ENCODE peak calls at places on chromosomes 13 and 19, in five cellular contexts. P, O, L, V and I are unnamed samples.

GRCh38 chr19:9967326-9967725 is 31.0 kb upstream of the OLFM2 start:
- DNase-seq in P (no peak), O (no peak), L (no peak), V (no peak), I (no peak)

GRCh38 chr19:49488863-49489537 is 1.6 kb downstream of the RPL13A start:
- DNase-seq in P (no peak), O (no peak), L (no peak), V (no peak), I (no peak)

GRCh38 chr13:101919541-101920306 is 467.2 kb downstream of the ITGBL1 start:
- DNase-seq in P (peak), O (peak), L (peak), V (no peak), I (no peak)

GRCh38 chr19:33390908-33391630 is 17.6 kb downstream of the CEBPG start:
- DNase-seq in P (no peak), O (no peak), L (no peak), V (no peak), I (peak)

GRCh38 chr13:33169273-33169980 is 116.1 kb downstream of the STARD13 start:
- DNase-seq in P (no peak), O (no peak), L (no peak), V (no peak), I (no peak)

GRCh38 chr13:81058916-81059290 is 718.0 kb upstream of the SPRY2 start:
- DNase-seq in P (no peak), O (no peak), L (no peak), V (no peak), I (no peak)

GRCh38 chr13:40200273-40200978 is 466.0 kb downstream of the FOXO1 start:
- DNase-seq in P (no peak), O (no peak), L (no peak), V (no peak), I (no peak)

GRCh38 chr13:65095697-65096096 is 2134.4 kb downstream of the PCDH9 start:
- DNase-seq in P (no peak), O (no peak), L (no peak), V (no peak), I (no peak)

GRCh38 chr13:33745370-33746324 is 72.3 kb upstream of the RFC3 start:
- DNase-seq in P (no peak), O (no peak), L (no peak), V (no peak), I (no peak)

DNA sequence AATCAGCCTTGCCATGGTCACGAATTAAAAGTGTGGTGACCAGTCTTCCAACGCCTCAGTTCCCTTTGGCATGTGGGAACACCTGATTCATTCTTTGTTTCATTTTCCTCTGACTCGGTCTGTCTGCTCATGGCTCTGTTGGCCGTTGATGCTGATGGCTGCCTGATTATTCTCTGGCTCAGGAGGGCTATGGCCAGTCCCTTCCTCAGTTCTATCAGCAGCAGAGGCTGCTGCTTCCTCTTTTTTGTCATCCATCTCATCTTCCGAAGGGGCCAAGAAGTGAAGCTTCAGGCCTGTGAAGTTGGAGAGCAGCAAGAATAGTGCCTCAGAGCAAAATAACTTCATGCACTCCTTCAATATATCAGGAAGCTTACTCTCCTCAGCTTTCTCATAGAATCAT is 9.5 kb upstream of the MLNR start:
- DNase-seq in P (no peak), O (no peak), L (no peak), V (no peak), I (no peak)
- TF ChIP-seq CTCF in P (no peak), O (no peak), L (no peak), V (no peak), I (no peak)

GRCh38 chr13:29564828-29565227 is 30.7 kb downstream of the SLC7A1 start:
- DNase-seq in P (no peak), O (no peak), L (no peak), V (no peak), I (no peak)
- TF ChIP-seq CTCF in P (no peak), O (no peak), L (no peak), V (no peak), I (no peak)

GRCh38 chr19:13151605-13152355 is 1.6 kb downstream of the IER2 start:
- DNase-seq in P (peak), O (peak), L (peak), V (peak), I (peak)
- TF ChIP-seq CTCF in P (peak), O (peak), L (peak), V (no peak), I (no peak)

GRCh38 chr13:100470841-100471505 is 117.6 kb downstream of the GGACT start:
- DNase-seq in P (no peak), O (no peak), L (no peak), V (no peak), I (no peak)

GRCh38 chr13:100478107-100478809 is 110.3 kb downstream of the GGACT start:
- DNase-seq in P (no peak), O (no peak), L (no peak), V (no peak), I (no peak)

GRCh38 chr13:100473493-100474044 is 115.0 kb downstream of the GGACT start:
- DNase-seq in P (no peak), O (peak), L (no peak), V (no peak), I (no peak)

DNA sequence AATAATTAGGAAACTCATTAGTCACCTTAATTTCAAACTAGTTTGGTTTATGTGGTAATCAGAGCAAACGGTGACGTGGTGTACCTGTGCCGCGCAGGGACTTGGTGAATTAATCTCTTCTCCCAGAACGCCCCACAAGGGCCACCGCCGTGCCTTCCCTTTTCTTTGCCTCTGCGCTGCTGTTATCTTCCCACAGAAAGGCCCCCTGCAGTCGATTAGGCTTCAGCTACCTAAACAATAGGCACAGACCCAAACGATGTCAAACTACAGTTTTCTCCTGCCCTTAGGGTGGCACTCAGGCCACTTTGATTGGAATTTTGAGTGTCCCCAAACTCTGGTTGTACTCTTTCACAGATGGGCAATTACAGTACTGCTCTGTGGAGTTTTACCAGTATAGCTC is 115.5 kb downstream of the GGACT start:
- DNase-seq in P (no peak), O (peak), L (no peak), V (no peak), I (no peak)
- TF ChIP-seq CTCF in P (no peak), O (no peak), L (peak), V (no peak), I (no peak)

DNA sequence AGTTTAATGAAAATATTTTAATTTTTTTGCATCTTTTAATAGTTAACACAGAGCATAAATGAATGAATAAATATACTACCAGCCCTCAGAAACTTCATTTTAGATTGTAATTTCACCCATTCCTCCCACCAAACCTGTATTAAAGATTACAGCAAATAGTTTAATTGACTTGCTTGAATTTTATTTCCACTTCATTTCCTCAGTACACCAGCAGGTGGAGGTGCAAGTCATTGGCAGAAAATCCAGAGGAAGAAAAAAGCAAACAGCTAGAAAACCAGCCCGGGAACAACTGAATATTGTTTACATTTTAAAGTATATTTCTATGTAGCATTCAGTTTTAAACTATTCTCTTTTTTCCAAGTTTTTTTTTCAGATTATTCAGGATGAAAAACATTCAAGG is 177.8 kb downstream of the OLFM4 start:
- DNase-seq in P (no peak), O (no peak), L (no peak), V (no peak), I (no peak)
- TF ChIP-seq CTCF in P (peak), O (peak), L (peak), V (peak), I (no peak)

GRCh38 chr13:113968463-113969310 is 5.2 kb downstream of the C13orf46 start:
- DNase-seq in P (no peak), O (no peak), L (no peak), V (no peak), I (no peak)
- TF ChIP-seq CTCF in P (peak), O (no peak), L (no peak), V (no peak), I (no peak)

GRCh38 chr13:93172109-93172508 is 54.5 kb upstream of the GPC6 start:
- DNase-seq in P (peak), O (no peak), L (no peak), V (no peak), I (no peak)
- TF ChIP-seq CTCF in P (peak), O (peak), L (peak), V (peak), I (no peak)

GRCh38 chr13:59747529-59747928 is 416.2 kb downstream of the DIAPH3 start:
- DNase-seq in P (no peak), O (no peak), L (no peak), V (no peak), I (no peak)
- TF ChIP-seq CTCF in P (no peak), O (no peak), L (no peak), V (no peak), I (no peak)

GRCh38 chr13:110109910-110110309 is 197.0 kb downstream of the COL4A1 start:
- DNase-seq in P (peak), O (no peak), L (no peak), V (no peak), I (peak)

GRCh38 chr13:110108348-110109139 is 198.4 kb downstream of the COL4A1 start:
- DNase-seq in P (peak), O (peak), L (peak), V (no peak), I (peak)

GRCh38 chr13:110109140-110109783 is 197.7 kb downstream of the COL4A1 start:
- DNase-seq in P (no peak), O (no peak), L (no peak), V (no peak), I (no peak)

GRCh38 chr13:110106726-110107125 is 200.2 kb downstream of the COL4A1 start:
- DNase-seq in P (no peak), O (no peak), L (no peak), V (no peak), I (no peak)

DNA sequence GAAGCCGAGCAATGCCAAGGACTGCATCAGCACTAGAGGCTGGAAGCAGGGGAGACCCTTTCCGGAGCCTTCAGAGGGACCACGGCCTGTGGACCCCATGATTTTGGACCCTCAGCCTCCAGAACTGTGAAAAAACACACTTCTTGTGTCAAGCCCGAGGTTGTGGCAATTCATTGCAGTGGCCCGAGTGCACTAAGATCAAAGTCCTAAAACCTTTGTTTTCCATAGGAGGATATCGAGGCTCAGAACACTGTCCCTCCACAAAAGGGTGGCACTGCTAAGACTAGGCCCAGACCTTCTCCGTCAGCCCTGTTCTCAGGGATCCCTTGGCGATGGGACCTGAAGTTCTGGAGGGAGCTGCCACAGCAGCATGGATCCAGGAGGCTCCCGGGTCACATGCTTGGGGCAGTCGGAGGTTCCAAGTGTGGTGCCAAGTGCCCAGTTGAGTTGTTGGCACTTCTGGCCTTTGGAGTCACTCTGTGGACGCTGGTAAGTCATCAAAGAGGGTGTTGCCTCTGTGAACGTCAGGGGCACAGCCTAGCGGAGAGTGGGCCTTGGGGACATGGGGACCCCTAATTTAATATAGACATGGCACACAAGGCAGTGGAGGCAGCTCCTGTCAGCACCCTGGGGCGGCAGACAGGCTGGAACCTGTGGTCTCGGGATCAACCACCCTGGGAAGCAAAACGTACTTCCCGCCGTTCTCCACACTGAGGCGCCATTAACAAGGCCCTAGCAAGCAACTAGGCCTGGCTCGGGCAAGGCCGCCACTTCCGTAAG is 199.2 kb downstream of the COL4A1 start:
- DNase-seq in P (peak), O (no peak), L (no peak), V (no peak), I (no peak)
- TF ChIP-seq CTCF in P (peak), O (no peak), L (peak), V (no peak), I (no peak)